ENCODE peak calls at places on chromosome 20, in five cellular contexts. L is H9, F is mesenchymal stem cell, T is H1, K is trophoblast cell. S is an unnamed sample.

GRCh38 chr20:5848711-5849505 is 98.7 kb downstream of the SHLD1 start:
- DNase-seq in L (no peak), F (peak), T (no peak), K (no peak), S (no peak)

GRCh38 chr20:22490287-22491187 is 93.8 kb downstream of the FOXA2 start:
- DNase-seq in L (peak), F (no peak), T (peak), K (no peak), S (peak)

GRCh38 chr20:57867181-57867803 is 157.5 kb upstream of the PMEPA1 start:
- DNase-seq in L (no peak), F (no peak), T (peak), K (no peak), S (no peak)

GRCh38 chr20:40251284-40251932 is 437.6 kb downstream of the MAFB start:
- DNase-seq in L (peak), F (no peak), T (peak), K (peak), S (no peak)

GRCh38 chr20:5078399-5078958 is 41.3 kb downstream of the PCNA start:
- DNase-seq in L (no peak), F (peak), T (no peak), K (peak), S (no peak)

GRCh38 chr20:22984611-22985010 is 50.5 kb upstream of the SSTR4 start:
- DNase-seq in L (no peak), F (no peak), T (no peak), K (no peak), S (no peak)

GRCh38 chr20:59047938-59048680 is 5.5 kb upstream of the PRELID3B start:
- DNase-seq in L (no peak), F (peak), T (no peak), K (peak), S (no peak)

GRCh38 chr20:23782366-23782983 is 31.7 kb upstream of the CST1 start:
- DNase-seq in L (peak), F (peak), T (peak), K (peak), S (no peak)

GRCh38 chr20:21527908-21528307 is 14.0 kb upstream of the NKX2-2 start:
- DNase-seq in L (peak), F (no peak), T (no peak), K (no peak), S (no peak)

GRCh38 chr20:44053046-44053445 is 133.9 kb downstream of the JPH2 start:
- DNase-seq in L (no peak), F (no peak), T (no peak), K (no peak), S (no peak)

GRCh38 chr20:44896583-44896982 is 11.1 kb downstream of the YWHAB start:
- DNase-seq in L (no peak), F (peak), T (no peak), K (peak), S (no peak)

GRCh38 chr20:9241721-9242427 is 173.0 kb downstream of the PLCB4 start:
- DNase-seq in L (no peak), F (no peak), T (no peak), K (no peak), S (no peak)

DNA sequence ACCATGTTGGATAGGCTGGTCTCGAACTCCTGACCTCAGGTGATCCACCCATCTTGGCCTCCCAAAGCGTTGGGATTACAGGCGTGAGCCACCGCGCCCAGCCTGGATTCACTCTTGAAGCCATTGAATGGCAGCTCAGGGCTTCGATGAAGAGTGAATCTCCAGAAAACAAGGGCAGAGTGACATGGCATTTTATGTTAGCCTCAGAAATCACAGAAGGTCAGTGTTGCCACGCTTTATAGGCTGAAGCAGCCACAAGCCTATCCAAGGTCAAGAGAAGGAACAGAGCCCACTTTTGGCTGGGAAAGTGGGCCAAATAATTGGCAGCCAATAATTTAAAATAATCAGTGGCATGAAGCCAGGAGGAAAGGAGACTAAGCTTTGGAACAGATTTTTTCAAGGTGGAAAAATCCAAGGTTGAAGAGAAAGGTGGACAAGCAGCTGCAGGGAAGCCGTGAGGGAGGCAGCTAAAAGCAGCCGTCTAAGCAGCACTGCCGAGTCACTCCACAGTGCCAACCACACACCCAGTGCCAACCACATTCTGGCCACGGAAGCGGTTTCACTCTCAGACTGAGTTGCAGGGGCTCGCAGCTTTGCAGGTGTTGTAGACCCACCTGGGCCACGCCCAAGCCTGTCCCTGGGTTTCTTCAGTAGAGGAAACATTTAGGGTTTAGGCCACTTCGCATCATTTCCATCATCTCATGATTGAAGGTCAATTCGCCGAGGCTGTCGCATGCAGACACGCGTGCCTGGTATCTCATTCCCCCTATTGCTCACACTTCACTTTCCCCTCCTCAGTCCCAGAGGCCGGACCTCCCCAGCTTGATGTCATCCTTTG is 17.4 kb upstream of the AVP start:
- DNase-seq in L (no peak), F (no peak), T (no peak), K (no peak), S (no peak)
- H2BK12ac ChIP-seq in L (no peak), F (no peak), T (no peak), K (no peak), S (no peak)

DNA sequence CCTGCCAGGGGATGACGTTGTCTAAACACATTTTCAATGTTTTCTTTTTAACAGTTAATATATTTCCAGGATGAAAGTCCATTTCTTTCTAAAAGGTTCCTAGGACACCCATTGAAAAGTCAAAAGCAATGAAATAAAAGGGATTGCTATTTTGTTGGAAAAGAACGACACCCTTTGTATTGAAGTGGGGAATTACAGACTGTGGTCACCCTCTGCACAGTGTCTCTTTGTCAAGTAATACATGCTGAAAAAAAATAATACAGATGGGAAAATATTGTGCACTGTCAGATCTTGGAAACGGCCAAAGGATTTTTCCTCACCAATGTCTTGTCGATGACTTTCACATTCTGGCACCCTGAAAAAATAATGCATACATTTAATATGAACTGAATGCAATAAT is 56.9 kb downstream of the HAO1 start:
- DNase-seq in L (no peak), F (no peak), T (no peak), K (no peak), S (no peak)
- H2BK12ac ChIP-seq in L (no peak), F (no peak), T (no peak), K (no peak), S (no peak)

DNA sequence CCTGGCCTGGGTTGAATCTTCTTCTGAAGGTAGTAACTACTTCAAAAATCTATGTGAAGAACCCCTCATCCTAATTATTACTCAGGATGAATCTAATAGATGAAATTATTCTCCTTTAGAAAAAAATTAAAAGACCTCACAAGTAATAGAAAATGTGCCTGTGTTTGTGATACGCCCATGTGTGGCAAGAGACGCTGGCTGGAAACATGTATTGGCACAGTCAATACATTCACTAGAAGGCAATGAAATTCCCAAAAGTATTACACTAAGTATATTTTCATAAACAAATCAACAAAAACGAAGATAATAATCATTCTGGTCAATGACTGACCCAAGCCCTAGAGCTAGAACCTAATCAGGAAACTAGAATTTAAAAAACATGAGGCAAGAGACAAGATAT is 64.0 kb downstream of the B4GALT5 start:
- DNase-seq in L (no peak), F (no peak), T (no peak), K (no peak), S (no peak)
- H2BK12ac ChIP-seq in L (no peak), F (no peak), T (no peak), K (no peak), S (no peak)

DNA sequence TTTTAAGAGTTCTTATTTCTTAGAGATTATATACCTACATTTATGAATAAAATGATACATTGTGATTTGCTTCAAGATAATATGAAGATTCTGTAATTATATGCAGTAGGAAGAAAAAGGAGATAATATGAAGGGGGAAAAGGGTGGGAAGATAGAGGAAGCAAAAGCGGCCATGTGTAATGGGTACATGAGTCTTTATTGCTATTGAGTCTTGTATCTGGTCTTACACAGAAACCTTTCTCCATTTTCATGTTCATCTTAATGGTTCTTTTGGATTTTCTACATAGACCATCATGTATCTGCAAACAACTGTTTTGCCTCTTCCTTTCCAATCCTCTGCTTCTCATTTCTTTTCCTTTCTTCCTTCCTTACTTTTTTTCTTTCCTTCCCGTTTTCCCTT is 36.1 kb downstream of the PHF20 start:
- DNase-seq in L (no peak), F (no peak), T (no peak), K (no peak), S (no peak)
- H2BK12ac ChIP-seq in L (no peak), F (no peak), T (no peak), K (no peak), S (no peak)

GRCh38 chr20:41376349-41376748 is 9.7 kb upstream of the EMILIN3 start:
- DNase-seq in L (no peak), F (no peak), T (no peak), K (no peak), S (no peak)
- H2BK12ac ChIP-seq in L (no peak), F (no peak), T (no peak), K (no peak), S (no peak)

DNA sequence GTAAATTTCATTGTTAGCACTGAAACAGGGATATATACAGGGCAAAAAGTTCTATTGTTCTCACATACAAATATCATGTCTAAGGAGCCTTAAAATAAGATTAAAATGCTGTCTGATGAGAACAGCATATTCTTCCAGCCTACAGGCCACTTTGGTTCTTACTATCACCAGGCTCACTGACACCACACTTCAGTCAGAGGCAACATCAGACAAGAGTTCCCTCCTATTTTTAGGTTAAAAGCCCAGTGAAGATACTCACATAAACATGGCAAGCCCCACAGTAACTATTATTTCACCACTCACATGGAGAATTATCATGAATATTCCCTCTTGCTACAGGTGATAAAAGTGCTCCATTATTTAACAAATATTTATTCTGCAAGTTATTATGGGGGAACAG is 175.8 kb downstream of the ISM1 start:
- DNase-seq in L (no peak), F (no peak), T (no peak), K (no peak), S (no peak)
- H2BK12ac ChIP-seq in L (no peak), F (no peak), T (no peak), K (no peak), S (no peak)

S was measured in neuronal stem cell.